ENCODE peak calls at places on chromosomes 16 and 17, in nine cellular contexts. One of them, this sample, is unnamed.

GRCh38 chr16:15988268-15989013 is 39.0 kb downstream of the ABCC1 start:
- DNase-seq in stimulated activated CD4-positive, alpha-beta T cell treated with anti-CD3 and anti-CD28 coated beads, TNF-alpha, amount 100 ng/mL, for 24 hours: no peak
- DNase-seq in T-helper 1 cell: no peak
- DNase-seq in EL: peak
- DNase-seq in GM23248: no peak
- DNase-seq in right cardiac atrium: no peak
- DNase-seq in epithelial cell of prostate: no peak
- DNase-seq in GM04504: no peak
- DNase-seq in NCI-H2081: no peak
- DNase-seq in this sample: peak

GRCh38 chr17:47978324-47978723 is 7.4 kb downstream of the CDK5RAP3 start:
- DNase-seq in stimulated activated CD4-positive, alpha-beta T cell treated with anti-CD3 and anti-CD28 coated beads, TNF-alpha, amount 100 ng/mL, for 24 hours: peak
- DNase-seq in T-helper 1 cell: peak
- DNase-seq in EL: peak
- DNase-seq in GM23248: peak
- DNase-seq in right cardiac atrium: peak
- DNase-seq in epithelial cell of prostate: no peak
- DNase-seq in GM04504: no peak
- DNase-seq in NCI-H2081: peak
- DNase-seq in this sample: peak

GRCh38 chr17:50507871-50508572 is at the start of gene MYCBPAP:
- DNase-seq in stimulated activated CD4-positive, alpha-beta T cell treated with anti-CD3 and anti-CD28 coated beads, TNF-alpha, amount 100 ng/mL, for 24 hours: peak
- DNase-seq in T-helper 1 cell: peak
- DNase-seq in EL: peak
- DNase-seq in GM23248: peak
- DNase-seq in right cardiac atrium: peak
- DNase-seq in epithelial cell of prostate: no peak
- DNase-seq in GM04504: peak
- DNase-seq in NCI-H2081: peak
- DNase-seq in this sample: peak

GRCh38 chr16:80158766-80159165 is 382.0 kb upstream of the DYNLRB2 start:
- DNase-seq in stimulated activated CD4-positive, alpha-beta T cell treated with anti-CD3 and anti-CD28 coated beads, TNF-alpha, amount 100 ng/mL, for 24 hours: no peak
- DNase-seq in T-helper 1 cell: no peak
- DNase-seq in EL: peak
- DNase-seq in GM23248: peak
- DNase-seq in right cardiac atrium: no peak
- DNase-seq in epithelial cell of prostate: peak
- DNase-seq in GM04504: peak
- DNase-seq in NCI-H2081: no peak
- DNase-seq in this sample: peak

GRCh38 chr17:40819528-40820125 is 2.8 kb downstream of the KRT10 start:
- DNase-seq in stimulated activated CD4-positive, alpha-beta T cell treated with anti-CD3 and anti-CD28 coated beads, TNF-alpha, amount 100 ng/mL, for 24 hours: no peak
- DNase-seq in T-helper 1 cell: no peak
- DNase-seq in EL: no peak
- DNase-seq in GM23248: peak
- DNase-seq in right cardiac atrium: no peak
- DNase-seq in epithelial cell of prostate: no peak
- DNase-seq in GM04504: no peak
- DNase-seq in NCI-H2081: no peak
- DNase-seq in this sample: peak

GRCh38 chr16:17211797-17212196 is 259.0 kb downstream of the XYLT1 start:
- DNase-seq in stimulated activated CD4-positive, alpha-beta T cell treated with anti-CD3 and anti-CD28 coated beads, TNF-alpha, amount 100 ng/mL, for 24 hours: no peak
- DNase-seq in T-helper 1 cell: no peak
- DNase-seq in EL: no peak
- DNase-seq in GM23248: peak
- DNase-seq in right cardiac atrium: no peak
- DNase-seq in epithelial cell of prostate: no peak
- DNase-seq in GM04504: no peak
- DNase-seq in NCI-H2081: no peak
- DNase-seq in this sample: no peak

GRCh38 chr17:81543339-81543675 is 8.8 kb downstream of the FAAP100 start:
- DNase-seq in stimulated activated CD4-positive, alpha-beta T cell treated with anti-CD3 and anti-CD28 coated beads, TNF-alpha, amount 100 ng/mL, for 24 hours: no peak
- DNase-seq in T-helper 1 cell: no peak
- DNase-seq in EL: no peak
- DNase-seq in GM23248: no peak
- DNase-seq in right cardiac atrium: peak
- DNase-seq in epithelial cell of prostate: no peak
- DNase-seq in GM04504: no peak
- DNase-seq in NCI-H2081: no peak
- DNase-seq in this sample: no peak

GRCh38 chr17:50672831-50673551 is 34.7 kb downstream of the ANKRD40 start:
- DNase-seq in stimulated activated CD4-positive, alpha-beta T cell treated with anti-CD3 and anti-CD28 coated beads, TNF-alpha, amount 100 ng/mL, for 24 hours: no peak
- DNase-seq in T-helper 1 cell: no peak
- DNase-seq in EL: no peak
- DNase-seq in GM23248: no peak
- DNase-seq in right cardiac atrium: no peak
- DNase-seq in epithelial cell of prostate: peak
- DNase-seq in GM04504: no peak
- DNase-seq in NCI-H2081: no peak
- DNase-seq in this sample: no peak

GRCh38 chr17:11928436-11928835 is 68.8 kb downstream of the ZNF18 start:
- DNase-seq in stimulated activated CD4-positive, alpha-beta T cell treated with anti-CD3 and anti-CD28 coated beads, TNF-alpha, amount 100 ng/mL, for 24 hours: no peak
- DNase-seq in T-helper 1 cell: no peak
- DNase-seq in EL: no peak
- DNase-seq in GM23248: no peak
- DNase-seq in right cardiac atrium: no peak
- DNase-seq in epithelial cell of prostate: no peak
- DNase-seq in GM04504: no peak
- DNase-seq in NCI-H2081: no peak
- DNase-seq in this sample: no peak

GRCh38 chr17:68972119-68972704 is 17.0 kb upstream of the ABCA8 start:
- DNase-seq in stimulated activated CD4-positive, alpha-beta T cell treated with anti-CD3 and anti-CD28 coated beads, TNF-alpha, amount 100 ng/mL, for 24 hours: no peak
- DNase-seq in T-helper 1 cell: no peak
- DNase-seq in EL: peak
- DNase-seq in GM23248: peak
- DNase-seq in right cardiac atrium: no peak
- DNase-seq in epithelial cell of prostate: no peak
- DNase-seq in GM04504: peak
- DNase-seq in NCI-H2081: peak
- DNase-seq in this sample: peak

GRCh38 chr16:81728435-81728834 is 50.7 kb upstream of the PLCG2 start:
- DNase-seq in stimulated activated CD4-positive, alpha-beta T cell treated with anti-CD3 and anti-CD28 coated beads, TNF-alpha, amount 100 ng/mL, for 24 hours: no peak
- DNase-seq in T-helper 1 cell: no peak
- DNase-seq in EL: no peak
- DNase-seq in GM23248: no peak
- DNase-seq in right cardiac atrium: no peak
- DNase-seq in epithelial cell of prostate: no peak
- DNase-seq in GM04504: no peak
- DNase-seq in NCI-H2081: no peak
- DNase-seq in this sample: no peak

GRCh38 chr16:67260426-67261063 is 11.8 kb downstream of the SLC9A5 start:
- DNase-seq in stimulated activated CD4-positive, alpha-beta T cell treated with anti-CD3 and anti-CD28 coated beads, TNF-alpha, amount 100 ng/mL, for 24 hours: no peak
- DNase-seq in T-helper 1 cell: no peak
- DNase-seq in EL: peak
- DNase-seq in GM23248: peak
- DNase-seq in right cardiac atrium: no peak
- DNase-seq in epithelial cell of prostate: no peak
- DNase-seq in GM04504: no peak
- DNase-seq in NCI-H2081: peak
- DNase-seq in this sample: peak

GRCh38 chr16:31700200-31700529 is 172.5 kb downstream of the AHSP start:
- DNase-seq in stimulated activated CD4-positive, alpha-beta T cell treated with anti-CD3 and anti-CD28 coated beads, TNF-alpha, amount 100 ng/mL, for 24 hours: no peak
- DNase-seq in T-helper 1 cell: no peak
- DNase-seq in EL: no peak
- DNase-seq in GM23248: peak
- DNase-seq in right cardiac atrium: no peak
- DNase-seq in epithelial cell of prostate: peak
- DNase-seq in GM04504: peak
- DNase-seq in NCI-H2081: peak
- DNase-seq in this sample: no peak

GRCh38 chr16:24838554-24839266 is 7.1 kb upstream of the SLC5A11 start:
- DNase-seq in stimulated activated CD4-positive, alpha-beta T cell treated with anti-CD3 and anti-CD28 coated beads, TNF-alpha, amount 100 ng/mL, for 24 hours: no peak
- DNase-seq in T-helper 1 cell: no peak
- DNase-seq in EL: peak
- DNase-seq in GM23248: peak
- DNase-seq in right cardiac atrium: no peak
- DNase-seq in epithelial cell of prostate: no peak
- DNase-seq in GM04504: peak
- DNase-seq in NCI-H2081: no peak
- DNase-seq in this sample: peak

GRCh38 chr16:61948414-61948813 is 87.8 kb downstream of the CDH8 start:
- DNase-seq in stimulated activated CD4-positive, alpha-beta T cell treated with anti-CD3 and anti-CD28 coated beads, TNF-alpha, amount 100 ng/mL, for 24 hours: no peak
- DNase-seq in T-helper 1 cell: no peak
- DNase-seq in EL: no peak
- DNase-seq in GM23248: no peak
- DNase-seq in right cardiac atrium: no peak
- DNase-seq in epithelial cell of prostate: no peak
- DNase-seq in GM04504: no peak
- DNase-seq in NCI-H2081: no peak
- DNase-seq in this sample: no peak

GRCh38 chr17:69473801-69474170 is 59.3 kb downstream of the MAP2K6 start:
- DNase-seq in stimulated activated CD4-positive, alpha-beta T cell treated with anti-CD3 and anti-CD28 coated beads, TNF-alpha, amount 100 ng/mL, for 24 hours: no peak
- DNase-seq in T-helper 1 cell: no peak
- DNase-seq in EL: peak
- DNase-seq in GM23248: peak
- DNase-seq in right cardiac atrium: no peak
- DNase-seq in epithelial cell of prostate: peak
- DNase-seq in GM04504: no peak
- DNase-seq in NCI-H2081: no peak
- DNase-seq in this sample: peak

GRCh38 chr17:69773081-69773480 is 301.9 kb upstream of the KCNJ16 start:
- DNase-seq in stimulated activated CD4-positive, alpha-beta T cell treated with anti-CD3 and anti-CD28 coated beads, TNF-alpha, amount 100 ng/mL, for 24 hours: no peak
- DNase-seq in T-helper 1 cell: no peak
- DNase-seq in EL: no peak
- DNase-seq in GM23248: no peak
- DNase-seq in right cardiac atrium: no peak
- DNase-seq in epithelial cell of prostate: no peak
- DNase-seq in GM04504: no peak
- DNase-seq in NCI-H2081: peak
- DNase-seq in this sample: peak

GRCh38 chr17:7443499-7444485 is 1.1 kb upstream of the CHRNB1 start:
- DNase-seq in stimulated activated CD4-positive, alpha-beta T cell treated with anti-CD3 and anti-CD28 coated beads, TNF-alpha, amount 100 ng/mL, for 24 hours: no peak
- DNase-seq in T-helper 1 cell: no peak
- DNase-seq in EL: peak
- DNase-seq in GM23248: peak
- DNase-seq in right cardiac atrium: peak
- DNase-seq in epithelial cell of prostate: peak
- DNase-seq in GM04504: no peak
- DNase-seq in NCI-H2081: no peak
- DNase-seq in this sample: peak